ENCODE peak calls at places on chromosomes 2 and 18, in seven cellular contexts. Y is posterior vena cava, I is activated T-cell treated with anti-CD3 and anti-CD28 coated beads for 4 hours, T is IMR-90, G is GM04504, J is cardiac muscle cell, P is fibroblast of villous mesenchyme. C is an unnamed sample.

GRCh38 chr2:221747289-221747972 is 175.3 kb upstream of the EPHA4 start:
- DNase-seq in G (no peak), P (no peak), Y (no peak), I (no peak), J (no peak), T (no peak), C (no peak)

GRCh38 chr2:176129013-176129796 is at the start of gene HOXD8:
- DNase-seq in J (peak; percentile 52), Y (peak; percentile 95), I (no peak), G (peak; percentile 71), T (peak; percentile 9), P (peak; percentile 79), C (peak; percentile 91)

GRCh38 chr18:69559604-69560003 is 158.9 kb downstream of the DOK6 start:
- DNase-seq in G (no peak), T (no peak), I (no peak), Y (no peak), P (no peak), J (no peak), C (no peak)

GRCh38 chr2:189609853-189610252 is 29.3 kb upstream of the SLC40A1 start:
- DNase-seq in I (no peak), Y (no peak), G (no peak), P (no peak), J (peak; percentile 44), T (no peak), C (no peak)

GRCh38 chr2:173076557-173077345 is 1.1 kb downstream of the MAP3K20 start:
- DNase-seq in P (peak; percentile 67), Y (peak; percentile 87), I (no peak), G (no peak), T (peak; percentile 48), J (peak; percentile 54), C (no peak)

GRCh38 chr2:42095923-42096408 is 48.1 kb downstream of the PKDCC start:
- DNase-seq in T (peak; percentile 83), J (peak; percentile 87), G (no peak), P (peak; percentile 86), Y (peak; percentile 91), I (peak; percentile 68), C (no peak)

GRCh38 chr2:54457326-54458023 is 1.3 kb downstream of the SPTBN1 start:
- DNase-seq in Y (no peak), P (no peak), I (no peak), J (no peak), T (no peak), G (no peak), C (no peak)

GRCh38 chr18:42814618-42815017 is 300.9 kb downstream of the RIT2 start:
- DNase-seq in P (no peak), T (no peak), G (no peak), I (no peak), J (no peak), Y (no peak), C (no peak)

GRCh38 chr2:235230809-235231601 is 262.8 kb upstream of the AGAP1 start:
- DNase-seq in I (no peak), P (peak; percentile 56), Y (no peak), T (no peak), J (peak; percentile 76), G (peak; percentile 31), C (no peak)

GRCh38 chr18:44912740-44913478 is 232.2 kb downstream of the SETBP1 start:
- DNase-seq in G (no peak), I (no peak), P (no peak), J (no peak), T (no peak), Y (no peak), C (no peak)

GRCh38 chr18:46481847-46482245 is 175.2 kb downstream of the LOXHD1 start:
- DNase-seq in J (peak; percentile 39), T (no peak), I (no peak), P (no peak), Y (no peak), G (no peak), C (no peak)

GRCh38 chr2:133986076-133986837 is 267.6 kb upstream of the MGAT5 start:
- DNase-seq in P (peak; percentile 7), J (peak; percentile 34), T (peak; percentile 82), Y (no peak), I (no peak), G (no peak), C (no peak)

GRCh38 chr2:127884436-127884835 is 1.3 kb downstream of the AMMECR1L start:
- DNase-seq in T (peak; percentile 89), Y (no peak), G (peak; percentile 35), I (no peak), P (peak; percentile 82), J (peak; percentile 55), C (no peak)

GRCh38 chr2:188588235-188588634 is 296.6 kb downstream of the GULP1 start:
- DNase-seq in J (no peak), I (no peak), T (peak; percentile 20), P (no peak), G (no peak), Y (no peak), C (no peak)

GRCh38 chr2:135052997-135053474 is 944 bp downstream of the RAB3GAP1 start:
- DNase-seq in P (peak; percentile 16), I (peak; percentile 1), Y (no peak), T (no peak), J (no peak), G (no peak), C (no peak)

GRCh38 chr2:222627764-222628163 is 28.1 kb downstream of the FARSB start:
- DNase-seq in I (no peak), G (no peak), Y (no peak), T (no peak), J (no peak), P (no peak), C (no peak)

GRCh38 chr2:25035537-25036220 is 6.2 kb upstream of the EFR3B start:
- DNase-seq in G (no peak), Y (no peak), P (no peak), T (no peak), I (no peak), J (no peak), C (no peak)

GRCh38 chr2:144629937-144630336 is 110.0 kb upstream of the ZEB2 start:
- DNase-seq in J (no peak), I (no peak), P (peak; percentile 39), G (no peak), T (peak; percentile 2), Y (no peak), C (no peak)

GRCh38 chr2:233413529-233414272 is 59.4 kb downstream of the DGKD start:
- DNase-seq in T (peak; percentile 46), G (no peak), Y (no peak), I (peak; percentile 71), P (peak; percentile 71), J (peak; percentile 66), C (peak; percentile 89)

GRCh38 chr2:46012618-46013240 is 284.5 kb upstream of the EPAS1 start:
- DNase-seq in J (no peak), G (no peak), Y (no peak), T (peak; percentile 52), P (no peak), I (no peak), C (no peak)

GRCh38 chr2:127400897-127401756 is 13.4 kb upstream of the MAP3K2 start:
- DNase-seq in Y (no peak), P (peak; percentile 72), I (no peak), T (peak; percentile 78), J (peak; percentile 52), G (no peak), C (no peak)

GRCh38 chr2:84924173-84925106 is 19.0 kb downstream of the TMSB10 start:
- DNase-seq in P (peak; percentile 44), Y (no peak), I (no peak), T (peak; percentile 30), J (peak; percentile 68), G (no peak), C (peak; percentile 65)

GRCh38 chr2:106531676-106532075 is 44.5 kb downstream of the CD8B2 start:
- DNase-seq in J (no peak), P (no peak), G (no peak), T (no peak), Y (no peak), I (no peak), C (no peak)

GRCh38 chr2:30371772-30372373 is 75.2 kb upstream of the LCLAT1 start:
- DNase-seq in I (no peak), P (no peak), G (peak; percentile 65), J (no peak), Y (peak; percentile 11), T (no peak), C (no peak)

GRCh38 chr2:71156531-71156930 is 26.1 kb downstream of the MPHOSPH10 start:
- DNase-seq in G (no peak), J (peak; percentile 69), Y (no peak), I (no peak), P (peak; percentile 42), T (peak; percentile 23), C (no peak)

GRCh38 chr2:20577495-20578235 is 73.2 kb downstream of the HS1BP3 start:
- DNase-seq in J (no peak), Y (peak; percentile 87), P (peak; percentile 52), T (peak; percentile 85), G (peak; percentile 71), I (no peak), C (no peak)

GRCh38 chr2:180730976-180731375 is 249.4 kb upstream of the UBE2E3 start:
- DNase-seq in J (peak; percentile 62), I (no peak), Y (no peak), P (peak; percentile 16), G (no peak), T (peak; percentile 27), C (no peak)

GRCh38 chr2:227933891-227934290 is 62.5 kb downstream of the DAW1 start:
- DNase-seq in J (no peak), P (no peak), I (no peak), G (no peak), T (no peak), Y (no peak), C (no peak)

GRCh38 chr18:25467226-25468065 is 115.5 kb upstream of the ZNF521 start:
- DNase-seq in P (no peak), T (peak; percentile 43), I (no peak), G (no peak), Y (no peak), J (no peak), C (no peak)

GRCh38 chr2:10489842-10490555 is 41.9 kb upstream of the ODC1 start:
- DNase-seq in Y (no peak), G (no peak), P (no peak), T (peak; percentile 7), J (no peak), I (no peak), C (peak; percentile 43)

GRCh38 chr2:202269585-202269984 is 4.0 kb downstream of the NOP58 start:
- DNase-seq in I (no peak), J (no peak), T (no peak), P (no peak), G (no peak), Y (no peak), C (no peak)

GRCh38 chr2:143745060-143745459 is 615.8 kb downstream of the ARHGAP15 start:
- DNase-seq in I (no peak), T (no peak), J (no peak), G (no peak), Y (no peak), P (no peak), C (no peak)

GRCh38 chr2:149087751-149088150 is 49.3 kb downstream of the LYPD6B start:
- DNase-seq in T (no peak), I (no peak), J (peak; percentile 8), Y (no peak), G (no peak), P (no peak), C (no peak)

GRCh38 chr2:80778704-80779103 is 474.2 kb upstream of the LRRTM1 start:
- DNase-seq in Y (no peak), I (no peak), T (no peak), J (no peak), G (no peak), P (no peak), C (no peak)

GRCh38 chr2:220847006-220847405 is 725.1 kb downstream of the EPHA4 start:
- DNase-seq in J (peak; percentile 6), G (no peak), T (peak; percentile 30), P (no peak), Y (no peak), I (no peak), C (no peak)

GRCh38 chr2:53545159-53546055 is 222.2 kb upstream of the CHAC2 start:
- DNase-seq in T (no peak), Y (no peak), J (no peak), P (no peak), I (no peak), G (no peak), C (no peak)